ENCODE peak calls at places on chromosome 12, in seven cellular contexts. One of them, this sample, is unnamed.
A peak's percentile ranks its signal among the peaks of the same experiment; 100 is the strongest.

GRCh38 chr12:65756956-65757511 is 67.2 kb upstream of the HMGA2 start:
- DNase-seq in choroid plexus epithelial cell: no peak
- DNase-seq in NCI-H1417: no peak
- DNase-seq in CD4-positive, CD25-positive, alpha-beta regulatory T cell: peak; percentile 12
- DNase-seq in stimulated activated naive CD8-positive, alpha-beta T cell treated with anti-CD3 and anti-CD28 coated beads, Interleukin-15, Interleukin-2, amounts not matched to agents 100 U/mL and 50 U/mL, for 24 hours: peak; percentile 7
- DNase-seq in GM03348: no peak
- DNase-seq in Caco-2: no peak
- DNase-seq in this sample: no peak

GRCh38 chr12:47939009-47939601 is 24.3 kb upstream of the TMEM106C start:
- DNase-seq in choroid plexus epithelial cell: no peak
- DNase-seq in NCI-H1417: no peak
- DNase-seq in CD4-positive, CD25-positive, alpha-beta regulatory T cell: no peak
- DNase-seq in stimulated activated naive CD8-positive, alpha-beta T cell treated with anti-CD3 and anti-CD28 coated beads, Interleukin-15, Interleukin-2, amounts not matched to agents 100 U/mL and 50 U/mL, for 24 hours: no peak
- DNase-seq in GM03348: no peak
- DNase-seq in Caco-2: no peak
- DNase-seq in this sample: no peak

GRCh38 chr12:19671695-19672094 is 232.4 kb downstream of the AEBP2 start:
- DNase-seq in choroid plexus epithelial cell: no peak
- DNase-seq in NCI-H1417: no peak
- DNase-seq in CD4-positive, CD25-positive, alpha-beta regulatory T cell: no peak
- DNase-seq in stimulated activated naive CD8-positive, alpha-beta T cell treated with anti-CD3 and anti-CD28 coated beads, Interleukin-15, Interleukin-2, amounts not matched to agents 100 U/mL and 50 U/mL, for 24 hours: no peak
- DNase-seq in GM03348: no peak
- DNase-seq in Caco-2: no peak
- DNase-seq in this sample: no peak

GRCh38 chr12:89181271-89181920 is 170.9 kb downstream of the DUSP6 start:
- DNase-seq in choroid plexus epithelial cell: peak; percentile 91
- DNase-seq in NCI-H1417: no peak
- DNase-seq in CD4-positive, CD25-positive, alpha-beta regulatory T cell: peak; percentile 75
- DNase-seq in stimulated activated naive CD8-positive, alpha-beta T cell treated with anti-CD3 and anti-CD28 coated beads, Interleukin-15, Interleukin-2, amounts not matched to agents 100 U/mL and 50 U/mL, for 24 hours: no peak
- DNase-seq in GM03348: peak; percentile 38
- DNase-seq in Caco-2: no peak
- DNase-seq in this sample: no peak

GRCh38 chr12:49902399-49903350 is 1.0 kb downstream of the FAIM2 start:
- DNase-seq in choroid plexus epithelial cell: no peak
- DNase-seq in NCI-H1417: peak; percentile 34
- DNase-seq in CD4-positive, CD25-positive, alpha-beta regulatory T cell: no peak
- DNase-seq in stimulated activated naive CD8-positive, alpha-beta T cell treated with anti-CD3 and anti-CD28 coated beads, Interleukin-15, Interleukin-2, amounts not matched to agents 100 U/mL and 50 U/mL, for 24 hours: no peak
- DNase-seq in GM03348: no peak
- DNase-seq in Caco-2: no peak
- DNase-seq in this sample: no peak

GRCh38 chr12:116324684-116325664 is 47.5 kb upstream of the MED13L start:
- DNase-seq in choroid plexus epithelial cell: no peak
- DNase-seq in NCI-H1417: no peak
- DNase-seq in CD4-positive, CD25-positive, alpha-beta regulatory T cell: peak; percentile 89
- DNase-seq in stimulated activated naive CD8-positive, alpha-beta T cell treated with anti-CD3 and anti-CD28 coated beads, Interleukin-15, Interleukin-2, amounts not matched to agents 100 U/mL and 50 U/mL, for 24 hours: no peak
- DNase-seq in GM03348: no peak
- DNase-seq in Caco-2: no peak
- DNase-seq in this sample: no peak

GRCh38 chr12:98653866-98654493 is 8.9 kb downstream of the APAF1 start:
- DNase-seq in choroid plexus epithelial cell: peak; percentile 85
- DNase-seq in NCI-H1417: peak; percentile 80
- DNase-seq in CD4-positive, CD25-positive, alpha-beta regulatory T cell: peak; percentile 78
- DNase-seq in stimulated activated naive CD8-positive, alpha-beta T cell treated with anti-CD3 and anti-CD28 coated beads, Interleukin-15, Interleukin-2, amounts not matched to agents 100 U/mL and 50 U/mL, for 24 hours: no peak
- DNase-seq in GM03348: peak; percentile 56
- DNase-seq in Caco-2: peak; percentile 46
- DNase-seq in this sample: peak; percentile 19

GRCh38 chr12:96466939-96467751 is 22.2 kb upstream of the CFAP54 start:
- DNase-seq in choroid plexus epithelial cell: no peak
- DNase-seq in NCI-H1417: no peak
- DNase-seq in CD4-positive, CD25-positive, alpha-beta regulatory T cell: no peak
- DNase-seq in stimulated activated naive CD8-positive, alpha-beta T cell treated with anti-CD3 and anti-CD28 coated beads, Interleukin-15, Interleukin-2, amounts not matched to agents 100 U/mL and 50 U/mL, for 24 hours: no peak
- DNase-seq in GM03348: no peak
- DNase-seq in Caco-2: no peak
- DNase-seq in this sample: no peak

GRCh38 chr12:128808651-128809050 is 15.1 kb downstream of the SLC15A4 start:
- DNase-seq in choroid plexus epithelial cell: no peak
- DNase-seq in NCI-H1417: no peak
- DNase-seq in CD4-positive, CD25-positive, alpha-beta regulatory T cell: no peak
- DNase-seq in stimulated activated naive CD8-positive, alpha-beta T cell treated with anti-CD3 and anti-CD28 coated beads, Interleukin-15, Interleukin-2, amounts not matched to agents 100 U/mL and 50 U/mL, for 24 hours: no peak
- DNase-seq in GM03348: no peak
- DNase-seq in Caco-2: no peak
- DNase-seq in this sample: no peak

GRCh38 chr12:88063375-88063774 is 34.2 kb upstream of the C12orf50 start:
- DNase-seq in choroid plexus epithelial cell: peak; percentile 18
- DNase-seq in NCI-H1417: no peak
- DNase-seq in CD4-positive, CD25-positive, alpha-beta regulatory T cell: peak; percentile 48
- DNase-seq in stimulated activated naive CD8-positive, alpha-beta T cell treated with anti-CD3 and anti-CD28 coated beads, Interleukin-15, Interleukin-2, amounts not matched to agents 100 U/mL and 50 U/mL, for 24 hours: no peak
- DNase-seq in GM03348: peak; percentile 3
- DNase-seq in Caco-2: no peak
- DNase-seq in this sample: no peak

GRCh38 chr12:112183591-112184021 is 58.2 kb downstream of the TRAFD1 start:
- DNase-seq in choroid plexus epithelial cell: peak; percentile 18
- DNase-seq in NCI-H1417: no peak
- DNase-seq in CD4-positive, CD25-positive, alpha-beta regulatory T cell: no peak
- DNase-seq in stimulated activated naive CD8-positive, alpha-beta T cell treated with anti-CD3 and anti-CD28 coated beads, Interleukin-15, Interleukin-2, amounts not matched to agents 100 U/mL and 50 U/mL, for 24 hours: peak; percentile 19
- DNase-seq in GM03348: no peak
- DNase-seq in Caco-2: no peak
- DNase-seq in this sample: no peak

GRCh38 chr12:113802966-113803828 is 162.9 kb downstream of the RBM19 start:
- DNase-seq in choroid plexus epithelial cell: no peak
- DNase-seq in NCI-H1417: no peak
- DNase-seq in CD4-positive, CD25-positive, alpha-beta regulatory T cell: no peak
- DNase-seq in stimulated activated naive CD8-positive, alpha-beta T cell treated with anti-CD3 and anti-CD28 coated beads, Interleukin-15, Interleukin-2, amounts not matched to agents 100 U/mL and 50 U/mL, for 24 hours: no peak
- DNase-seq in GM03348: no peak
- DNase-seq in Caco-2: no peak
- DNase-seq in this sample: no peak

GRCh38 chr12:124764451-124764850 is 99.2 kb downstream of the SCARB1 start:
- DNase-seq in choroid plexus epithelial cell: peak; percentile 94
- DNase-seq in NCI-H1417: peak; percentile 52
- DNase-seq in CD4-positive, CD25-positive, alpha-beta regulatory T cell: peak; percentile 29
- DNase-seq in stimulated activated naive CD8-positive, alpha-beta T cell treated with anti-CD3 and anti-CD28 coated beads, Interleukin-15, Interleukin-2, amounts not matched to agents 100 U/mL and 50 U/mL, for 24 hours: peak; percentile 52
- DNase-seq in GM03348: peak; percentile 52
- DNase-seq in Caco-2: peak; percentile 38
- DNase-seq in this sample: no peak